ENCODE peak calls at places on chromosomes 6 and 20, in four cellular contexts. C is mesendoderm, Y is H1, Q is IMR-90. L is an unnamed sample.

GRCh38 chr6:7617954-7618764 is 28.2 kb downstream of the SNRNP48 start:
- DNase-seq in C (peak; percentile 10), Y (no peak), Q (peak; percentile 32), L (no peak)

GRCh38 chr6:46637145-46637544 is 15.5 kb downstream of the CYP39A1 start:
- DNase-seq in C (no peak), Y (no peak), Q (peak; percentile 13), L (no peak)

GRCh38 chr20:12970372-12970821 is 38.4 kb upstream of the SPTLC3 start:
- DNase-seq in C (peak; percentile 60), Y (no peak), Q (peak; percentile 51), L (no peak)

GRCh38 chr6:30135147-30135546 is 793 bp upstream of the TRIM40 start:
- DNase-seq in C (no peak), Y (no peak), Q (no peak), L (no peak)

GRCh38 chr6:37631295-37631694 is 66.4 kb downstream of the MDGA1 start:
- DNase-seq in C (no peak), Y (no peak), Q (no peak), L (no peak)

GRCh38 chr6:42229720-42230119 is 12.1 kb upstream of the MRPS10 start:
- DNase-seq in C (no peak), Y (no peak), Q (no peak), L (no peak)

GRCh38 chr20:63377256-63378114 is 16.3 kb upstream of the CHRNA4 start:
- DNase-seq in C (peak; percentile 64), Y (peak; percentile 73), Q (no peak), L (peak; percentile 62)

GRCh38 chr6:136822051-136822378 is 377 bp upstream of the PEX7 start:
- DNase-seq in C (no peak), Y (peak; percentile 48), Q (peak; percentile 62), L (peak; percentile 30)

GRCh38 chr6:51805517-51805916 is 281.9 kb downstream of the PKHD1 start:
- DNase-seq in C (no peak), Y (no peak), Q (no peak), L (no peak)

GRCh38 chr6:51289041-51289440 is 470.4 kb downstream of the TFAP2B start:
- DNase-seq in C (no peak), Y (no peak), Q (no peak), L (no peak)

GRCh38 chr6:131303338-131303954 is 168.2 kb downstream of the AKAP7 start:
- DNase-seq in C (peak; percentile 7), Y (no peak), Q (no peak), L (peak; percentile 64)

GRCh38 chr20:58652606-58653303 is 1.7 kb downstream of the STX16 start:
- DNase-seq in C (no peak), Y (no peak), Q (no peak), L (no peak)

GRCh38 chr20:19855426-19855825 is 97.4 kb downstream of the RIN2 start:
- DNase-seq in C (no peak), Y (no peak), Q (no peak), L (no peak)

GRCh38 chr20:36270744-36271638 is 34.7 kb downstream of the AAR2 start:
- DNase-seq in C (peak; percentile 45), Y (no peak), Q (no peak), L (no peak)

GRCh38 chr20:51388227-51388626 is 154.3 kb downstream of the NFATC2 start:
- DNase-seq in C (no peak), Y (no peak), Q (peak; percentile 66), L (no peak)

GRCh38 chr6:30656513-30656912 is 9.6 kb downstream of the C6orf136 start:
- DNase-seq in C (no peak), Y (no peak), Q (no peak), L (no peak)

GRCh38 chr6:132719736-132720448 is 6.0 kb upstream of the VNN1 start:
- DNase-seq in C (no peak), Y (no peak), Q (no peak), L (no peak)

GRCh38 chr6:15148356-15149058 is 97.4 kb upstream of the JARID2 start:
- DNase-seq in C (peak; percentile 48), Y (no peak), Q (peak; percentile 90), L (peak; percentile 34)

GRCh38 chr6:126312013-126312665 is 27.8 kb upstream of the CENPW start:
- DNase-seq in C (peak; percentile 58), Y (no peak), Q (no peak), L (peak; percentile 27)

GRCh38 chr20:54221996-54222890 is 14.4 kb downstream of the PFDN4 start:
- DNase-seq in C (peak; percentile 26), Y (no peak), Q (no peak), L (no peak)

GRCh38 chr6:154403803-154404202 is 47.2 kb upstream of the IPCEF1 start:
- DNase-seq in C (no peak), Y (no peak), Q (peak; percentile 82), L (no peak)

GRCh38 chr20:40966103-40966502 is 62.5 kb upstream of the TOP1 start:
- DNase-seq in C (peak; percentile 59), Y (peak; percentile 63), Q (no peak), L (peak; percentile 67)

GRCh38 chr6:114200896-114201295 is 141.9 kb downstream of the HS3ST5 start:
- DNase-seq in C (no peak), Y (no peak), Q (no peak), L (no peak)

GRCh38 chr6:89079611-89080213 is 839 bp upstream of the PNRC1 start:
- DNase-seq in C (peak; percentile 59), Y (no peak), Q (peak; percentile 74), L (no peak)

GRCh38 chr6:154991207-154991606 is 3.9 kb upstream of the TIAM2 start:
- DNase-seq in C (no peak), Y (no peak), Q (no peak), L (no peak)

GRCh38 chr6:21027507-21027906 is 493.2 kb downstream of the CDKAL1 start:
- DNase-seq in C (no peak), Y (no peak), Q (no peak), L (no peak)

GRCh38 chr20:32652739-32653526 is 20.8 kb downstream of the C20orf203 start:
- DNase-seq in C (peak; percentile 78), Y (peak; percentile 97), Q (peak; percentile 66), L (peak; percentile 87)

GRCh38 chr6:33622456-33623431 is 1.6 kb downstream of the ITPR3 start:
- DNase-seq in C (peak; percentile 58), Y (no peak), Q (no peak), L (no peak)

GRCh38 chr20:17558941-17559304 is 11.0 kb upstream of the DSTN start:
- DNase-seq in C (no peak), Y (no peak), Q (no peak), L (no peak)

GRCh38 chr20:17556842-17557674 is 12.8 kb upstream of the DSTN start:
- DNase-seq in C (no peak), Y (peak; percentile 45), Q (peak; percentile 34), L (peak; percentile 38)

GRCh38 chr20:17559338-17559737 is 10.5 kb upstream of the DSTN start:
- DNase-seq in C (peak; percentile 30), Y (peak; percentile 39), Q (no peak), L (no peak)

GRCh38 chr20:17557675-17558006 is 12.2 kb upstream of the DSTN start:
- DNase-seq in C (no peak), Y (no peak), Q (peak; percentile 94), L (no peak)

GRCh38 chr20:17558154-17558940 is 11.5 kb upstream of the DSTN start:
- DNase-seq in C (peak; percentile 89), Y (peak; percentile 45), Q (peak; percentile 91), L (peak; percentile 68)
- H2BK120ac ChIP-seq in C (no peak overlapping the region), Y (no peak overlapping the region), Q (peak overlapping the region; percentile 97), L (peak overlapping the region; percentile 89)

DNA sequence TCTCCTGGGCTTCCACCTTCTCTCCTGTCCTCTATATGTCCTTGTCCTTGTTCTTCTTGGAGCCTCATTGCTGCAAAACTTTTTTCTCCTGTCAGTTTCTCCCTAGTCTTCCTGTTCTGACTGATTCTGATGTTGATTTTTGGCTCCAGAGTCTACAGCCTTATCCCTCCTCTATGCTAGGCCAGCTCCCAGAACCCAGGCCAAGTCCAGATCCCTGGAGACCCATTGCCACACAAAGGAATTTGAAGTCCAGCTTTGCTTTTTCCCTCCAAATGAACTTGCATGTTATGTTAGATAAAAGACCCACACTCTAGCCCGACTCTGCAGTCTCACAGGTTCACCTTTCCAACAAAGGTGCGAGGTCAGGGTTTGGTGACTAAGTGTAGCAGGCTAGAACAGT is 203.1 kb downstream of the FNDC1 start:
- DNase-seq in C (no peak), Y (no peak), Q (no peak), L (no peak)
- H3K56ac ChIP-seq in C (no peak overlapping the region), Y (no peak overlapping the region), Q (no peak overlapping the region), L (no peak overlapping the region)

GRCh38 chr6:161232467-161232866 is 41.4 kb downstream of the AGPAT4 start:
- DNase-seq in C (no peak), Y (no peak), Q (no peak), L (no peak)
- H2BK120ac ChIP-seq in C (no peak overlapping the region), Y (no peak overlapping the region), Q (no peak overlapping the region), L (no peak overlapping the region)

DNA sequence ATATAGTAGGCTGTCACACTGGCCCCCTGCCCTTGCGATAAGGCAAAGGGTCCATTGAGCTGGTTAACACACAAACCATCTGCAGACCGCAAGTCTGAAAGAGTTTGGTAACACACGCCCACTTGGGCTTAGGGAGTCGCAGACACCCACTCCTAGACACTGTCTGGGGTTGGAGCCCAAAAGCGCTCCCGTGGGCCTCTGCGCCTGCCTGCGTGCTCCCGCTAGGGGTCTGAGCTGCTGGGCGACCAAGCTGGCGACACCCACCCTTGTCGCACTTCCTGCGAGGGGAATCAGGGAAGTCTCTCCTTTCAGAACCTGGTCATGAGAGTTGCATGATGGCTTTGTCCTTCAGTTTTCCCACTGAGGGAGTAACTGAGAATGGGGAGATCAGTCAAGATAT is 653.0 kb downstream of the HTR1B start:
- DNase-seq in C (no peak), Y (no peak), Q (no peak), L (no peak)
- H3K56ac ChIP-seq in C (no peak overlapping the region), Y (no peak overlapping the region), Q (no peak overlapping the region), L (no peak overlapping the region)